ENCODE peak calls at places on chromosomes 5 and 9, in six cellular contexts. B is activated T-helper 2 cell treated with anti-CD3 and anti-CD28 coated beads, Interferon-gamma antibody, Interleukin-2, Interleukin-4, amounts not matched to agents 10 μg/mL and 5 μg/mL and 100 μg/mL, durations not matched to agents 14 hours and 24 hours and 36 hours; N is HEK293T; O is germinal center; E is stimulated activated CD8-positive, alpha-beta memory T cell treated with anti-CD3 and anti-CD28 coated beads, Interleukin-4, amount 100 ng/mL, for 48 hours; J is NCI-H1417. K is an unnamed sample.

GRCh38 chr9:78972303-78973002 is 599.3 kb upstream of the TLE4 start:
- DNase-seq in N (no peak), B (no peak), E (no peak), J (peak; percentile 88), O (no peak), K (no peak)

GRCh38 chr9:5714501-5715401 is 85.8 kb downstream of the RIC1 start:
- DNase-seq in J (no peak), E (no peak), O (no peak), N (peak; percentile 8), B (no peak), K (no peak)

GRCh38 chr5:82538339-82539034 is 260.3 kb upstream of the RPS23 start:
- DNase-seq in B (no peak), E (no peak), J (no peak), N (no peak), O (no peak), K (no peak)

GRCh38 chr9:132006657-132007370 is 72.9 kb downstream of the MED27 start:
- DNase-seq in J (peak; percentile 74), N (no peak), E (peak; percentile 46), B (peak; percentile 33), O (no peak), K (no peak)

GRCh38 chr5:1282139-1282992 is 12.5 kb downstream of the TERT start:
- DNase-seq in N (no peak), B (no peak), E (no peak), O (no peak), J (no peak), K (no peak)

GRCh38 chr5:157870837-157871834 is 12.2 kb upstream of the CLINT1 start:
- DNase-seq in O (no peak), E (no peak), J (no peak), B (no peak), N (no peak), K (no peak)

GRCh38 chr5:77076961-77077820 is 9.9 kb downstream of the ZBED3 start:
- DNase-seq in N (no peak), E (peak; percentile 79), O (peak; percentile 79), B (peak; percentile 47), J (peak; percentile 86), K (peak; percentile 70)

GRCh38 chr5:103139264-103139865 is 19.3 kb downstream of the PPIP5K2 start:
- DNase-seq in J (peak; percentile 11), N (peak; percentile 68), E (peak; percentile 85), O (peak; percentile 67), B (peak; percentile 64), K (peak; percentile 79)

GRCh38 chr5:110851357-110851756 is 112.5 kb downstream of the SLC25A46 start:
- DNase-seq in B (no peak), J (no peak), N (no peak), E (no peak), O (no peak), K (no peak)

GRCh38 chr5:145293716-145294115 is 541.4 kb downstream of the PRELID2 start:
- DNase-seq in O (no peak), E (no peak), B (no peak), J (no peak), N (no peak), K (no peak)

GRCh38 chr5:10018670-10019069 is 231.0 kb downstream of the ATPSCKMT start:
- DNase-seq in O (no peak), E (no peak), J (no peak), B (no peak), N (no peak), K (no peak)

GRCh38 chr5:171893290-171893890 is 107.8 kb downstream of the SMIM23 start:
- DNase-seq in O (no peak), N (no peak), E (no peak), B (no peak), J (no peak), K (no peak)

GRCh38 chr9:34809504-34810186 is 99.7 kb upstream of the CCL21 start:
- DNase-seq in J (no peak), E (no peak), O (no peak), N (no peak), B (no peak), K (no peak)

GRCh38 chr5:178940569-178941360 is at the start of gene ZNF454:
- DNase-seq in B (no peak), N (no peak), J (peak; percentile 63), E (no peak), O (no peak), K (no peak)

GRCh38 chr9:110152704-110153374 is 55.1 kb downstream of the C9orf152 start:
- DNase-seq in J (peak; percentile 59), B (no peak), E (no peak), N (peak; percentile 65), O (no peak), K (peak; percentile 41)

GRCh38 chr9:88544245-88544644 is 9.3 kb downstream of the NXNL2 start:
- DNase-seq in B (no peak), J (no peak), O (no peak), E (no peak), N (no peak), K (no peak)

GRCh38 chr9:93815135-93815534 is 140.0 kb downstream of the BARX1 start:
- DNase-seq in J (peak; percentile 49), N (no peak), E (no peak), B (no peak), O (no peak), K (no peak)

GRCh38 chr5:176401281-176402205 is 13.0 kb downstream of the HIGD2A start:
- DNase-seq in N (no peak), B (no peak), E (no peak), J (no peak), O (no peak), K (no peak)

GRCh38 chr5:9955586-9955985 is 294.1 kb downstream of the ATPSCKMT start:
- DNase-seq in J (no peak), N (no peak), B (no peak), O (no peak), E (no peak), K (no peak)

GRCh38 chr5:128163991-128164390 is 80.4 kb downstream of the SLC12A2 start:
- DNase-seq in N (no peak), E (no peak), O (no peak), B (no peak), J (no peak), K (no peak)